ENCODE peak calls at places on chromosomes 13 and 19, in six cellular contexts. T, X, S, W, C and K are unnamed samples.

GRCh38 chr19:48757089-48757675 is 1.9 kb downstream of the FGF21 start:
- DNase-seq in T (no peak), X (no peak), S (no peak), W (no peak), C (no peak), K (no peak)

GRCh38 chr19:51568456-51568855 is 2.6 kb upstream of the ZNF175 start:
- DNase-seq in T (no peak), X (no peak), S (no peak), W (no peak), C (no peak), K (no peak)

GRCh38 chr19:2529473-2529918 is 53.6 kb downstream of the GADD45B start:
- DNase-seq in T (no peak), X (no peak), S (no peak), W (peak; percentile 90), C (no peak), K (peak; percentile 75)

GRCh38 chr13:87498681-87499080 is 172.5 kb upstream of the SLITRK5 start:
- DNase-seq in T (no peak), X (no peak), S (no peak), W (no peak), C (no peak), K (peak; percentile 0)

GRCh38 chr19:5031231-5032100 is 62.6 kb downstream of the KDM4B start:
- DNase-seq in T (peak; percentile 90), X (peak; percentile 35), S (peak; percentile 76), W (peak; percentile 70), C (peak; percentile 62), K (peak; percentile 81)

GRCh38 chr13:50467156-50467814 is 376.2 kb downstream of the DLEU7 start:
- DNase-seq in T (no peak), X (no peak), S (no peak), W (no peak), C (no peak), K (no peak)

GRCh38 chr13:72960541-72960940 is 98.3 kb upstream of the KLF5 start:
- DNase-seq in T (no peak), X (no peak), S (no peak), W (no peak), C (no peak), K (no peak)

GRCh38 chr13:21675095-21676007 is 4.5 kb downstream of the FGF9 start:
- DNase-seq in T (no peak), X (no peak), S (no peak), W (no peak), C (no peak), K (peak; percentile 36)

GRCh38 chr13:29924482-29924884 is 74.1 kb upstream of the UBL3 start:
- DNase-seq in T (no peak), X (no peak), S (no peak), W (peak; percentile 61), C (no peak), K (no peak)

GRCh38 chr19:20279516-20279915 is 112.5 kb downstream of the ZNF486 start:
- DNase-seq in T (no peak), X (peak; percentile 41), S (no peak), W (no peak), C (no peak), K (no peak)

GRCh38 chr19:20077791-20078463 is at the start of gene ZNF90:
- DNase-seq in T (peak; percentile 14), X (peak; percentile 85), S (peak; percentile 97), W (peak; percentile 95), C (peak; percentile 48), K (peak; percentile 51)

GRCh38 chr19:38443458-38444001 is 10.0 kb downstream of the RYR1 start:
- DNase-seq in T (no peak), X (no peak), S (no peak), W (no peak), C (no peak), K (no peak)